ENCODE peak calls at places on chromosomes 3 and 15, in nine cellular contexts. One of them, this sample, is unnamed.

GRCh38 chr3:172317481-172317880 is 130.8 kb downstream of the GHSR start:
- DNase-seq in H54: no peak
- DNase-seq in GM12892: no peak
- DNase-seq in IMR-90: no peak
- DNase-seq in epithelial cell of esophagus: no peak
- DNase-seq in stimulated activated CD4-positive, alpha-beta T cell treated with anti-CD3 and anti-CD28 coated beads, Interleukin-12 subunit alpha, Interleukin-12 subunit beta, amount 100 ng/mL, for 24 hours: no peak
- DNase-seq in HFF-Myc: no peak
- DNase-seq in CD4-positive, alpha-beta T cell: no peak
- DNase-seq in anterior cingulate cortex: no peak
- DNase-seq in this sample: no peak

GRCh38 chr3:174720717-174721116 is 138.4 kb upstream of the NAALADL2 start:
- DNase-seq in CD4-positive, alpha-beta T cell: no peak
- DNase-seq in IMR-90: no peak
- DNase-seq in anterior cingulate cortex: no peak
- DNase-seq in HFF-Myc: no peak
- DNase-seq in GM12892: no peak
- DNase-seq in H54: no peak
- DNase-seq in epithelial cell of esophagus: no peak
- DNase-seq in stimulated activated CD4-positive, alpha-beta T cell treated with anti-CD3 and anti-CD28 coated beads, Interleukin-12 subunit alpha, Interleukin-12 subunit beta, amount 100 ng/mL, for 24 hours: no peak
- DNase-seq in this sample: no peak

GRCh38 chr15:78976691-78977090 is 31.8 kb upstream of the CTSH start:
- DNase-seq in IMR-90: no peak
- DNase-seq in epithelial cell of esophagus: no peak
- DNase-seq in H54: no peak
- DNase-seq in GM12892: peak; percentile 36
- DNase-seq in HFF-Myc: no peak
- DNase-seq in stimulated activated CD4-positive, alpha-beta T cell treated with anti-CD3 and anti-CD28 coated beads, Interleukin-12 subunit alpha, Interleukin-12 subunit beta, amount 100 ng/mL, for 24 hours: no peak
- DNase-seq in CD4-positive, alpha-beta T cell: no peak
- DNase-seq in anterior cingulate cortex: no peak
- DNase-seq in this sample: no peak

GRCh38 chr3:13217736-13218540 is 144.7 kb upstream of the IQSEC1 start:
- DNase-seq in HFF-Myc: no peak
- DNase-seq in CD4-positive, alpha-beta T cell: no peak
- DNase-seq in anterior cingulate cortex: peak; percentile 41
- DNase-seq in IMR-90: peak; percentile 20
- DNase-seq in stimulated activated CD4-positive, alpha-beta T cell treated with anti-CD3 and anti-CD28 coated beads, Interleukin-12 subunit alpha, Interleukin-12 subunit beta, amount 100 ng/mL, for 24 hours: no peak
- DNase-seq in GM12892: no peak
- DNase-seq in H54: peak; percentile 90
- DNase-seq in epithelial cell of esophagus: peak; percentile 82
- DNase-seq in this sample: no peak

GRCh38 chr3:194075088-194075615 is 60.8 kb upstream of the HES1 start:
- DNase-seq in anterior cingulate cortex: no peak
- DNase-seq in IMR-90: no peak
- DNase-seq in H54: no peak
- DNase-seq in CD4-positive, alpha-beta T cell: no peak
- DNase-seq in epithelial cell of esophagus: no peak
- DNase-seq in GM12892: no peak
- DNase-seq in HFF-Myc: no peak
- DNase-seq in stimulated activated CD4-positive, alpha-beta T cell treated with anti-CD3 and anti-CD28 coated beads, Interleukin-12 subunit alpha, Interleukin-12 subunit beta, amount 100 ng/mL, for 24 hours: no peak
- DNase-seq in this sample: no peak

GRCh38 chr15:93997071-93997658 is 234.2 kb upstream of the MCTP2 start:
- DNase-seq in H54: no peak
- DNase-seq in IMR-90: peak; percentile 4
- DNase-seq in stimulated activated CD4-positive, alpha-beta T cell treated with anti-CD3 and anti-CD28 coated beads, Interleukin-12 subunit alpha, Interleukin-12 subunit beta, amount 100 ng/mL, for 24 hours: no peak
- DNase-seq in GM12892: no peak
- DNase-seq in anterior cingulate cortex: no peak
- DNase-seq in epithelial cell of esophagus: peak; percentile 54
- DNase-seq in HFF-Myc: no peak
- DNase-seq in CD4-positive, alpha-beta T cell: no peak
- DNase-seq in this sample: no peak

GRCh38 chr3:149738891-149739290 is 13.4 kb downstream of the COMMD2 start:
- DNase-seq in HFF-Myc: no peak
- DNase-seq in IMR-90: no peak
- DNase-seq in H54: no peak
- DNase-seq in GM12892: no peak
- DNase-seq in anterior cingulate cortex: peak; percentile 1
- DNase-seq in stimulated activated CD4-positive, alpha-beta T cell treated with anti-CD3 and anti-CD28 coated beads, Interleukin-12 subunit alpha, Interleukin-12 subunit beta, amount 100 ng/mL, for 24 hours: no peak
- DNase-seq in CD4-positive, alpha-beta T cell: no peak
- DNase-seq in epithelial cell of esophagus: peak; percentile 54
- DNase-seq in this sample: no peak

GRCh38 chr3:178510496-178510895 is 25.7 kb upstream of the KCNMB2 start:
- DNase-seq in stimulated activated CD4-positive, alpha-beta T cell treated with anti-CD3 and anti-CD28 coated beads, Interleukin-12 subunit alpha, Interleukin-12 subunit beta, amount 100 ng/mL, for 24 hours: no peak
- DNase-seq in epithelial cell of esophagus: no peak
- DNase-seq in GM12892: no peak
- DNase-seq in IMR-90: no peak
- DNase-seq in CD4-positive, alpha-beta T cell: no peak
- DNase-seq in H54: no peak
- DNase-seq in anterior cingulate cortex: no peak
- DNase-seq in HFF-Myc: no peak
- DNase-seq in this sample: no peak

GRCh38 chr3:33874815-33875214 is 76.4 kb downstream of the PDCD6IP start:
- DNase-seq in GM12892: no peak
- DNase-seq in epithelial cell of esophagus: no peak
- DNase-seq in H54: no peak
- DNase-seq in stimulated activated CD4-positive, alpha-beta T cell treated with anti-CD3 and anti-CD28 coated beads, Interleukin-12 subunit alpha, Interleukin-12 subunit beta, amount 100 ng/mL, for 24 hours: no peak
- DNase-seq in IMR-90: no peak
- DNase-seq in anterior cingulate cortex: no peak
- DNase-seq in CD4-positive, alpha-beta T cell: no peak
- DNase-seq in HFF-Myc: no peak
- DNase-seq in this sample: no peak

GRCh38 chr3:51099794-51100542 is 285.1 kb upstream of the MANF start:
- DNase-seq in stimulated activated CD4-positive, alpha-beta T cell treated with anti-CD3 and anti-CD28 coated beads, Interleukin-12 subunit alpha, Interleukin-12 subunit beta, amount 100 ng/mL, for 24 hours: peak; percentile 11
- DNase-seq in H54: peak; percentile 62
- DNase-seq in HFF-Myc: peak; percentile 32
- DNase-seq in GM12892: no peak
- DNase-seq in anterior cingulate cortex: peak; percentile 1
- DNase-seq in CD4-positive, alpha-beta T cell: no peak
- DNase-seq in IMR-90: peak; percentile 47
- DNase-seq in epithelial cell of esophagus: peak; percentile 62
- DNase-seq in this sample: peak; percentile 40

GRCh38 chr3:193982258-193982659 is 153.7 kb upstream of the HES1 start:
- DNase-seq in stimulated activated CD4-positive, alpha-beta T cell treated with anti-CD3 and anti-CD28 coated beads, Interleukin-12 subunit alpha, Interleukin-12 subunit beta, amount 100 ng/mL, for 24 hours: no peak
- DNase-seq in IMR-90: no peak
- DNase-seq in epithelial cell of esophagus: peak; percentile 69
- DNase-seq in GM12892: no peak
- DNase-seq in HFF-Myc: no peak
- DNase-seq in anterior cingulate cortex: peak; percentile 78
- DNase-seq in H54: no peak
- DNase-seq in CD4-positive, alpha-beta T cell: no peak
- DNase-seq in this sample: no peak

GRCh38 chr3:127072971-127073851 is 90.3 kb downstream of the PLXNA1 start:
- DNase-seq in CD4-positive, alpha-beta T cell: no peak
- DNase-seq in anterior cingulate cortex: no peak
- DNase-seq in H54: no peak
- DNase-seq in stimulated activated CD4-positive, alpha-beta T cell treated with anti-CD3 and anti-CD28 coated beads, Interleukin-12 subunit alpha, Interleukin-12 subunit beta, amount 100 ng/mL, for 24 hours: no peak
- DNase-seq in GM12892: no peak
- DNase-seq in epithelial cell of esophagus: no peak
- DNase-seq in IMR-90: no peak
- DNase-seq in HFF-Myc: no peak
- DNase-seq in this sample: no peak